ENCODE peak calls at places on chromosomes 7 and 10, in ten cellular contexts. B is endothelial cell, J is hepatocyte, K is M059J, Y is sciatic nerve, X is Peyer's patch, U is NAMALWA, O is ovary, T is HS-27A, P is lower lobe of right lung. M is an unnamed sample.

GRCh38 chr10:126014309-126014708 is 117.9 kb downstream of the FANK1 start:
- DNase-seq in J (no peak), P (no peak), O (no peak), U (no peak), K (peak), Y (no peak), X (no peak), T (no peak), B (no peak), M (no peak)

GRCh38 chr10:92011560-92012214 is 88.1 kb downstream of the BTAF1 start:
- DNase-seq in P (no peak), B (no peak), O (no peak), T (peak), Y (no peak), X (no peak), J (no peak), K (peak), U (peak), M (no peak)

GRCh38 chr7:2000801-2001321 is 231.9 kb downstream of the MAD1L1 start:
- DNase-seq in B (no peak), X (no peak), K (no peak), Y (no peak), U (no peak), O (no peak), T (no peak), J (no peak), P (peak), M (no peak)

GRCh38 chr7:65390588-65390987 is 16.9 kb downstream of the ZNF92 start:
- DNase-seq in O (no peak), Y (no peak), T (no peak), J (peak), P (no peak), B (no peak), X (no peak), U (no peak), K (peak), M (no peak)

GRCh38 chr7:116501425-116502167 is 2.1 kb downstream of the CAV2 start:
- DNase-seq in Y (no peak), U (no peak), K (peak), P (no peak), X (no peak), T (no peak), O (no peak), B (no peak), J (peak), M (no peak)

GRCh38 chr7:49295136-49295535 is 370.8 kb downstream of the CDC14C start:
- DNase-seq in K (peak), J (no peak), T (no peak), X (no peak), O (no peak), P (no peak), U (no peak), Y (no peak), B (no peak), M (no peak)

GRCh38 chr10:102935939-102936605 is 18.0 kb downstream of the CNNM2 start:
- DNase-seq in K (no peak), X (no peak), T (no peak), B (no peak), Y (no peak), J (no peak), O (no peak), U (no peak), P (no peak), M (no peak)

GRCh38 chr10:114996542-114996941 is 58.5 kb downstream of the TRUB1 start:
- DNase-seq in X (no peak), U (no peak), J (no peak), B (no peak), K (peak), O (no peak), P (no peak), Y (no peak), T (peak), M (no peak)

GRCh38 chr10:44956176-44956575 is 3.4 kb upstream of the RASSF4 start:
- DNase-seq in K (no peak), U (no peak), J (no peak), O (no peak), X (peak), B (no peak), P (no peak), Y (no peak), T (no peak), M (no peak)

GRCh38 chr10:52452600-52453493 is 138.8 kb downstream of the DKK1 start:
- DNase-seq in U (no peak), B (no peak), J (no peak), T (no peak), X (no peak), P (no peak), O (no peak), Y (no peak), K (no peak), M (no peak)

M was measured in KBM-7.